ENCODE peak calls at places on chromosomes 3 and 15, in eight cellular contexts. N, Z, S, I, H, J, Q and O are unnamed samples.

GRCh38 chr15:22810033-22810734 is 23.7 kb downstream of the NIPA1 start:
- DNase-seq in N (no peak), Z (no peak), S (no peak), I (no peak), H (no peak), J (no peak), Q (no peak), O (no peak)

GRCh38 chr3:71355862-71356261 is 227.7 kb downstream of the FOXP1 start:
- DNase-seq in N (no peak), Z (no peak), S (no peak), I (no peak), H (no peak), J (no peak), Q (no peak), O (no peak)

GRCh38 chr3:191136347-191136746 is 62.7 kb upstream of the OSTN start:
- DNase-seq in N (no peak), Z (no peak), S (no peak), I (no peak), H (no peak), J (no peak), Q (peak; percentile 68), O (no peak)

GRCh38 chr15:94026458-94026967 is 204.8 kb upstream of the MCTP2 start:
- DNase-seq in N (no peak), Z (no peak), S (no peak), I (no peak), H (no peak), J (no peak), Q (peak; percentile 65), O (no peak)

GRCh38 chr3:33186524-33187367 is 31.9 kb downstream of the SUSD5 start:
- DNase-seq in N (no peak), Z (no peak), S (no peak), I (no peak), H (no peak), J (no peak), Q (peak; percentile 42), O (no peak)

GRCh38 chr3:69082805-69083204 is 1.9 kb upstream of the ARL6IP5 start:
- DNase-seq in N (peak; percentile 22), Z (no peak), S (peak; percentile 67), I (no peak), H (no peak), J (peak; percentile 52), Q (no peak), O (peak; percentile 43)

GRCh38 chr3:149395107-149396089 is 17.9 kb upstream of the TM4SF1 start:
- DNase-seq in N (no peak), Z (peak; percentile 77), S (no peak), I (no peak), H (peak; percentile 61), J (no peak), Q (peak; percentile 97), O (no peak)

GRCh38 chr3:165855581-165855980 is 18.4 kb upstream of the BCHE start:
- DNase-seq in N (no peak), Z (no peak), S (no peak), I (no peak), H (no peak), J (no peak), Q (peak; percentile 68), O (no peak)

GRCh38 chr3:128152419-128153155 is 694 bp upstream of the EEFSEC start:
- DNase-seq in N (no peak), Z (no peak), S (no peak), I (no peak), H (no peak), J (no peak), Q (peak; percentile 68), O (no peak)

GRCh38 chr15:62847900-62848489 is 194.6 kb upstream of the TPM1 start:
- DNase-seq in N (peak; percentile 15), Z (no peak), S (peak; percentile 32), I (peak; percentile 83), H (no peak), J (peak; percentile 4), Q (peak; percentile 74), O (no peak)

GRCh38 chr3:122101646-122102045 is 46.5 kb downstream of the CD86 start:
- DNase-seq in N (no peak), Z (no peak), S (no peak), I (no peak), H (no peak), J (peak; percentile 47), Q (peak; percentile 87), O (no peak)

GRCh38 chr15:80587816-80588456 is 107.2 kb upstream of the ABHD17C start:
- DNase-seq in N (no peak), Z (peak; percentile 45), S (no peak), I (peak; percentile 20), H (no peak), J (no peak), Q (peak; percentile 27), O (no peak)

GRCh38 chr15:25054943-25055342 is 100.2 kb downstream of the SNRPN start:
- DNase-seq in N (no peak), Z (peak; percentile 28), S (no peak), I (peak; percentile 13), H (no peak), J (no peak), Q (no peak), O (no peak)
- H3K9me3 ChIP-seq in N (peaks cover 100% of the 10 kb centered on the region), Z (peaks cover 100% of the 10 kb centered on the region), S (peaks cover 98% of the 10 kb centered on the region), I (peaks cover 93% of the 10 kb centered on the region), H (peaks cover 100% of the 10 kb centered on the region), J (peaks cover 93% of the 10 kb centered on the region), Q (peaks cover 74% of the 10 kb centered on the region), O (peaks cover 68% of the 10 kb centered on the region)

GRCh38 chr3:18012933-18013332 is 270.5 kb upstream of the TBC1D5 start:
- DNase-seq in N (no peak), Z (no peak), S (no peak), I (no peak), H (no peak), J (no peak), Q (no peak), O (no peak)

GRCh38 chr3:18012464-18012863 is 270.0 kb upstream of the TBC1D5 start:
- DNase-seq in N (no peak), Z (no peak), S (no peak), I (no peak), H (no peak), J (no peak), Q (no peak), O (no peak)

GRCh38 chr3:18010001-18010400 is 267.6 kb upstream of the TBC1D5 start:
- DNase-seq in N (no peak), Z (no peak), S (no peak), I (no peak), H (no peak), J (no peak), Q (no peak), O (no peak)

GRCh38 chr3:18008706-18009363 is 266.4 kb upstream of the TBC1D5 start:
- DNase-seq in N (no peak), Z (no peak), S (no peak), I (no peak), H (no peak), J (no peak), Q (no peak), O (no peak)

DNA sequence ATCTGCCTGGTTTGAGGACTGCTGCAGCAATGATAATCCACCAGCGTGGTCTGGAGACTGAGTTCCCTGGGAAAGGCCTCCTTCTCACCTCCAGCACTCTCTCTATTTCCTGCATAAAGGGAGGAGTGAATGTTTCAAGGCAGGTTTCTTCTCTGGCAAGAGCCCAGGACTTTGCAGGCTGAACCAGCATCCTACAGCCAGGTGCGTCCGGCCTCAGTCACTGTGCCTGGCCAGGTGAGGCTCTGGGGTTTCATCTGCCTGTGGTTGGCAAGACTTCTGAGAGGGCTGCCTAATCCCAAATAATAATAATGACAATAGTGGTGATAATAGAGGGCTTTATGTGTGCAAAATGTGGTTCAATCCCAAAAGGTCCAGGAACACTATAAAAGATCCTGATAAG is 269.0 kb upstream of the TBC1D5 start:
- DNase-seq in N (no peak), Z (no peak), S (no peak), I (no peak), H (no peak), J (no peak), Q (no peak), O (no peak)
- H3K9me3 ChIP-seq in N (no peaks in the 10 kb centered on the region), Z (no peaks in the 10 kb centered on the region), S (no peaks in the 10 kb centered on the region), I (no peaks in the 10 kb centered on the region), H (no peaks in the 10 kb centered on the region), J (no peaks in the 10 kb centered on the region), Q (no peaks in the 10 kb centered on the region), O (no peaks in the 10 kb centered on the region)

GRCh38 chr3:25493786-25494185 is 65.7 kb downstream of the RARB start:
- DNase-seq in N (no peak), Z (no peak), S (no peak), I (no peak), H (no peak), J (no peak), Q (peak; percentile 7), O (no peak)
- H3K9me3 ChIP-seq in N (peaks cover 31% of the 10 kb centered on the region), Z (peaks cover 12% of the 10 kb centered on the region), S (peaks cover 6% of the 10 kb centered on the region), I (no peaks in the 10 kb centered on the region), H (peaks cover 22% of the 10 kb centered on the region), J (no peaks in the 10 kb centered on the region), Q (peaks cover 37% of the 10 kb centered on the region), O (peaks cover 3% of the 10 kb centered on the region)

DNA sequence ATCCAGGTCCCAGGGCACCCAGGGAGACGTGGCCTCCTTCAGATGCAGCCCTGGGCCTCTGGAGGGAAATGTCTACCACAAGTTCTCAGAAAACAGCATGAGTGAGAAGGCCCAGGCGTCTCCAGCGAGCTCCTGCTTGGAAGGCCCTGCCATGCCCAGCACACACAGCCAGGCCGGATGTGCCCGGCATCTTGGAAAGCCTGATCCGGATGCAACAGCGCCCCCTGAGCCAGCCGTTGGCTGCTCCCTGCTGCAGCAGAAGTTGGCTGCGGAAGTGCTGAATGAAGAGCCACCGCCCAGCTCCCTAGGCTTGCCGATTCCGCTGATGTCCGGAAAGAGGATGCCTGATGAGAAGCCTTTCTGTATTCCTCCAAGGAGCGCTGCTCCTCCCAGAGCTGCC is 856 bp downstream of the NPAP1 start:
- DNase-seq in N (no peak), Z (no peak), S (no peak), I (peak; percentile 78), H (no peak), J (no peak), Q (no peak), O (no peak)
- H3K9me3 ChIP-seq in N (no peaks in the 10 kb centered on the region), Z (no peaks in the 10 kb centered on the region), S (no peaks in the 10 kb centered on the region), I (peaks cover 31% of the 10 kb centered on the region), H (no peaks in the 10 kb centered on the region), J (no peaks in the 10 kb centered on the region), Q (peaks cover 5% of the 10 kb centered on the region), O (no peaks in the 10 kb centered on the region)

GRCh38 chr15:25170113-25170731 is 215.4 kb downstream of the SNRPN start:
- DNase-seq in N (no peak), Z (no peak), S (no peak), I (peak; percentile 11), H (peak; percentile 61), J (no peak), Q (no peak), O (peak; percentile 7)
- H3K9me3 ChIP-seq in N (peaks cover 29% of the 10 kb centered on the region), Z (peaks cover 58% of the 10 kb centered on the region), S (no peaks in the 10 kb centered on the region), I (peaks cover 49% of the 10 kb centered on the region), H (peaks cover 18% of the 10 kb centered on the region), J (peaks cover 6% of the 10 kb centered on the region), Q (peaks cover 9% of the 10 kb centered on the region), O (no peaks in the 10 kb centered on the region)

DNA sequence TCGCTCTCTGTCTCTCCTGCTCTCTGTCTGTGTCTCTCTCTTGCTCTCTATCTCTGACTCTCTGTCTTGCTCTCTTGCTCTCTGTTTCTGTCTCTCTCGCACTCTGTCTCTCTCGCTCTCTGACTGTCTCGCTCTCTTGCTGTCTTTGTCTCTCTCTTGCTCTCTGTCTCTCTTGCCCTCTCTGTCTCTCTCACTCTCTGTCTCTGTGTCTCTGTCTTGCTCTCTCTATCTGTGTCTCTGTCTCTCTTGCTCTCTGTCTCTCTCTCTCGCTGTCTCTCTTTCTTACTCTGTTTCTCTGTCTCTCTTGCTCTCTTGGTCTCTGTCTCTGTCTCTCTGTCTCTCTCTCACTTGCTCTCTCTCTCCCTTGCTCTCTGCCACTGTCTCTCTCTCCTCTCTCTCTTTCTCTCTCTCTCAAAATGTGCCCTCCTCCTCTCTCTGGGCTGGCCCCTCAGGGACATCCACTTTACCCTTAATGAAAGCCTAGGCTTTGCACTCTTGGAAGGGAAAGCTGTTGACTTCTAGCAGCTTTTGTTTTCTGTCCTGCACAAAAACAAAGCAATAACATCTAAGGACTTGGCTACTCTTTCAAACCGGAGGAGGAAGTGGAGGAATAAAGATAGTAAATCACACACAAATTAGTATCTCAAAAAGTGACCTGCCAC is 73.9 kb upstream of the NR2E3 start:
- DNase-seq in N (no peak), Z (no peak), S (no peak), I (no peak), H (no peak), J (no peak), Q (no peak), O (no peak)
- H3K9me3 ChIP-seq in N (no peaks in the 10 kb centered on the region), Z (no peaks in the 10 kb centered on the region), S (no peaks in the 10 kb centered on the region), I (no peaks in the 10 kb centered on the region), H (no peaks in the 10 kb centered on the region), J (no peaks in the 10 kb centered on the region), Q (no peaks in the 10 kb centered on the region), O (no peaks in the 10 kb centered on the region)